ENCODE peak calls at places on chromosomes 2 and 18, in ten cellular contexts. J is HEK293T; U is activated T-cell treated with anti-CD3 and anti-CD28 coated beads, Interleukin-2, amount 50 U/mL, for 4 hours; Q is erythroblast; L is AG04450; G is progenitor cell of endocrine pancreas; P is GM23248; K is dorsolateral prefrontal cortex; S is SK-N-MC; V is NCI-H524 treated with DMSO at 0.1 percent for 48 hours. O is an unnamed sample.
A peak's percentile ranks its signal among the peaks of the same experiment; 100 is the strongest.

GRCh38 chr18:22293417-22293816 is 124.0 kb downstream of the GATA6 start:
- DNase-seq in J (no peak), U (no peak), Q (no peak), L (no peak), G (no peak), P (peak; percentile 66), K (no peak), S (no peak), V (no peak), O (no peak)

GRCh38 chr2:54535599-54536195 is 79.6 kb downstream of the SPTBN1 start:
- DNase-seq in J (no peak), U (no peak), Q (no peak), L (no peak), G (no peak), P (no peak), K (no peak), S (no peak), V (no peak), O (no peak)

GRCh38 chr2:54595999-54596903 is 127.2 kb upstream of the EML6 start:
- DNase-seq in J (no peak), U (no peak), Q (no peak), L (no peak), G (no peak), P (no peak), K (no peak), S (no peak), V (no peak), O (no peak)

GRCh38 chr18:56096861-56097260 is 508.9 kb upstream of the TCF4 start:
- DNase-seq in J (no peak), U (no peak), Q (no peak), L (no peak), G (no peak), P (no peak), K (no peak), S (no peak), V (no peak), O (no peak)

GRCh38 chr2:20635698-20636584 is 15.0 kb downstream of the HS1BP3 start:
- DNase-seq in J (peak; percentile 89), U (no peak), Q (peak; percentile 62), L (peak; percentile 53), G (peak; percentile 90), P (peak; percentile 92), K (peak; percentile 83), S (no peak), V (no peak), O (peak; percentile 94)

GRCh38 chr2:101306410-101306809 is 2.1 kb downstream of the RNF149 start:
- DNase-seq in J (no peak), U (no peak), Q (no peak), L (no peak), G (no peak), P (peak; percentile 55), K (no peak), S (no peak), V (no peak), O (no peak)

GRCh38 chr18:79962835-79963657 is 1.4 kb upstream of the HSBP1L1 start:
- DNase-seq in J (no peak), U (no peak), Q (no peak), L (no peak), G (no peak), P (no peak), K (peak; percentile 50), S (no peak), V (no peak), O (no peak)

GRCh38 chr2:70083344-70084156 is 3.7 kb upstream of the PCBP1 start:
- DNase-seq in J (no peak), U (peak; percentile 46), Q (no peak), L (no peak), G (no peak), P (peak; percentile 75), K (no peak), S (no peak), V (no peak), O (no peak)

GRCh38 chr18:60446821-60447220 is 74.2 kb upstream of the MC4R start:
- DNase-seq in J (no peak), U (no peak), Q (no peak), L (no peak), G (no peak), P (peak; percentile 61), K (no peak), S (no peak), V (peak; percentile 98), O (no peak)

GRCh38 chr2:187003611-187004010 is 154.6 kb upstream of the ZSWIM2 start:
- DNase-seq in J (no peak), U (no peak), Q (no peak), L (no peak), G (no peak), P (no peak), K (no peak), S (no peak), V (no peak), O (no peak)

GRCh38 chr2:109171444-109172334 is 42.7 kb downstream of the SH3RF3 start:
- DNase-seq in J (no peak), U (no peak), Q (no peak), L (peak; percentile 98), G (no peak), P (peak; percentile 98), K (no peak), S (no peak), V (no peak), O (no peak)

GRCh38 chr2:235009081-235009480 is 57.3 kb downstream of the SH3BP4 start:
- DNase-seq in J (no peak), U (no peak), Q (no peak), L (no peak), G (no peak), P (no peak), K (no peak), S (no peak), V (no peak), O (no peak)

GRCh38 chr2:97970300-97971060 is 25.3 kb downstream of the TMEM131 start:
- DNase-seq in J (no peak), U (no peak), Q (peak; percentile 23), L (no peak), G (no peak), P (no peak), K (no peak), S (no peak), V (no peak), O (no peak)

GRCh38 chr2:118813601-118814000 is 33.8 kb downstream of the EN1 start:
- DNase-seq in J (no peak), U (no peak), Q (no peak), L (no peak), G (no peak), P (no peak), K (no peak), S (no peak), V (no peak), O (no peak)

GRCh38 chr18:2087877-2088673 is 483.2 kb downstream of the METTL4 start:
- DNase-seq in J (no peak), U (no peak), Q (no peak), L (no peak), G (no peak), P (no peak), K (no peak), S (no peak), V (peak; percentile 38), O (no peak)

GRCh38 chr18:44824884-44825283 is 144.2 kb downstream of the SETBP1 start:
- DNase-seq in J (no peak), U (no peak), Q (no peak), L (no peak), G (no peak), P (no peak), K (no peak), S (no peak), V (no peak), O (no peak)

GRCh38 chr18:45291616-45292612 is 323.4 kb upstream of the SLC14A2 start:
- DNase-seq in J (no peak), U (no peak), Q (peak; percentile 6), L (no peak), G (no peak), P (peak; percentile 56), K (no peak), S (no peak), V (peak; percentile 50), O (no peak)

GRCh38 chr2:15943378-15943851 is 3.1 kb downstream of the MYCN start:
- DNase-seq in J (peak; percentile 62), U (no peak), Q (no peak), L (no peak), G (peak; percentile 78), P (no peak), K (peak; percentile 79), S (no peak), V (no peak), O (peak; percentile 79)

GRCh38 chr2:237618449-237618848 is 8.9 kb upstream of the LRRFIP1 start:
- DNase-seq in J (no peak), U (no peak), Q (no peak), L (peak; percentile 66), G (no peak), P (peak; percentile 83), K (no peak), S (no peak), V (no peak), O (no peak)

GRCh38 chr2:200735061-200735460 is 76.6 kb upstream of the BZW1 start:
- DNase-seq in J (no peak), U (no peak), Q (no peak), L (no peak), G (no peak), P (peak; percentile 38), K (peak; percentile 72), S (no peak), V (no peak), O (no peak)

GRCh38 chr18:54280206-54280550 is 10.9 kb downstream of the POLI start:
- DNase-seq in J (no peak), U (no peak), Q (no peak), L (no peak), G (no peak), P (no peak), K (no peak), S (no peak), V (no peak), O (no peak)

GRCh38 chr2:149380205-149380604 is 49.8 kb downstream of the LYPD6 start:
- DNase-seq in J (no peak), U (no peak), Q (no peak), L (no peak), G (no peak), P (no peak), K (no peak), S (no peak), V (no peak), O (no peak)

GRCh38 chr2:133146893-133147292 is 421.4 kb downstream of the NCKAP5 start:
- DNase-seq in J (no peak), U (no peak), Q (no peak), L (no peak), G (no peak), P (no peak), K (no peak), S (no peak), V (no peak), O (no peak)